ENCODE peak calls at places on chromosome 6, in seven cellular contexts. Q, R, H, E, C, V and S are unnamed samples.

GRCh38 chr6:82072771-82073170 is 174.8 kb downstream of the IBTK start:
- DNase-seq in Q (no peak), R (no peak), H (peak; percentile 79), E (no peak), C (no peak), V (no peak), S (no peak)

GRCh38 chr6:88105741-88106340 is 58.2 kb downstream of the SPACA1 start:
- DNase-seq in Q (no peak), R (no peak), H (no peak), E (no peak), C (no peak), V (no peak), S (no peak)

GRCh38 chr6:100549406-100550167 is 84.9 kb upstream of the SIM1 start:
- DNase-seq in Q (no peak), R (no peak), H (peak; percentile 87), E (no peak), C (no peak), V (no peak), S (no peak)

GRCh38 chr6:25057121-25057520 is 121.4 kb upstream of the RIPOR2 start:
- DNase-seq in Q (no peak), R (no peak), H (no peak), E (no peak), C (no peak), V (no peak), S (no peak)

GRCh38 chr6:157610451-157610999 is 212.5 kb upstream of the SNX9 start:
- DNase-seq in Q (no peak), R (no peak), H (no peak), E (no peak), C (no peak), V (no peak), S (no peak)

GRCh38 chr6:36839819-36840379 is 655 bp upstream of the CPNE5 start:
- DNase-seq in Q (peak; percentile 38), R (peak; percentile 54), H (no peak), E (no peak), C (no peak), V (no peak), S (peak; percentile 59)

GRCh38 chr6:114033606-114034005 is 62.7 kb upstream of the HDAC2 start:
- DNase-seq in Q (no peak), R (no peak), H (no peak), E (no peak), C (no peak), V (no peak), S (no peak)

GRCh38 chr6:109791301-109791700 is 100.2 kb downstream of the FIG4 start:
- DNase-seq in Q (no peak), R (no peak), H (peak; percentile 33), E (no peak), C (no peak), V (peak; percentile 54), S (no peak)

GRCh38 chr6:105859441-105859840 is 226.7 kb upstream of the PRDM1 start:
- DNase-seq in Q (no peak), R (no peak), H (no peak), E (no peak), C (no peak), V (no peak), S (no peak)

GRCh38 chr6:21885532-21886089 is 292.1 kb downstream of the SOX4 start:
- DNase-seq in Q (peak; percentile 15), R (peak; percentile 60), H (peak; percentile 85), E (no peak), C (peak; percentile 65), V (peak; percentile 18), S (peak; percentile 64)

GRCh38 chr6:148952147-148953041 is 205.6 kb downstream of the UST start:
- DNase-seq in Q (no peak), R (no peak), H (peak; percentile 65), E (no peak), C (no peak), V (no peak), S (no peak)

GRCh38 chr6:46421939-46422338 is 69.3 kb downstream of the RCAN2 start:
- DNase-seq in Q (no peak), R (no peak), H (no peak), E (no peak), C (no peak), V (no peak), S (no peak)

GRCh38 chr6:54876365-54876764 is 29.8 kb downstream of the FAM83B start:
- DNase-seq in Q (no peak), R (no peak), H (no peak), E (no peak), C (no peak), V (no peak), S (no peak)

GRCh38 chr6:113862112-113862511 is 5.0 kb downstream of the MARCKS start:
- DNase-seq in Q (no peak), R (no peak), H (no peak), E (no peak), C (no peak), V (no peak), S (no peak)

GRCh38 chr6:6749791-6750434 is 161.4 kb downstream of the LY86 start:
- DNase-seq in Q (peak; percentile 92), R (peak; percentile 83), H (peak; percentile 97), E (no peak), C (peak; percentile 63), V (peak; percentile 84), S (no peak)

GRCh38 chr6:14711056-14711703 is 534.7 kb upstream of the JARID2 start:
- DNase-seq in Q (peak; percentile 61), R (no peak), H (peak; percentile 98), E (no peak), C (no peak), V (peak; percentile 71), S (no peak)

GRCh38 chr6:7243188-7243942 is 69.6 kb downstream of the SSR1 start:
- DNase-seq in Q (peak; percentile 65), R (no peak), H (peak; percentile 64), E (no peak), C (peak; percentile 36), V (peak; percentile 65), S (no peak)

DNA sequence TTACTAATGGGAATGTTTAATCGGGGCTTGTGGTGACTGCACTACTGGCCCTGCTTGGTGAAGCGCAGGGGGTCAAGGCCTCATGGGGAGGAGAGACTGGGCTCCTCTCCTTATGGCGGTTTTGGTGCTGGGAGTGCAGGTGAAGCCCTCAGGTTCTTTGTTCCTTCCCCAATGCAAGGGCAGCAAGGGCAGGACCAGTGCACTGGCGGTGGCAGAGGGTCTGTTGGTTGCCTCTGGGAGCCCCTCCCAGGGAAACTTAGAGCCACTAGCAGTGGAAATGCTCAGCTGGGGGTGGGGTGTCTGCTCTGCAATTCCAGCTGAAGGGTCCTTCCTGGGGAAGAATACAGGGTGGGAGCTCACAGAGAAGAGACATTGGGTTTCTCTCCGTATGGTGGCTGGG is 66.5 kb downstream of the KLHL32 start:
- DNase-seq in Q (no peak), R (no peak), H (no peak), E (no peak), C (no peak), V (no peak), S (no peak)
- TF ChIP-seq POLR2A in Q (no peak), R (no peak), H (no peak), E (no peak), C (no peak), V (no peak), S (no peak)

DNA sequence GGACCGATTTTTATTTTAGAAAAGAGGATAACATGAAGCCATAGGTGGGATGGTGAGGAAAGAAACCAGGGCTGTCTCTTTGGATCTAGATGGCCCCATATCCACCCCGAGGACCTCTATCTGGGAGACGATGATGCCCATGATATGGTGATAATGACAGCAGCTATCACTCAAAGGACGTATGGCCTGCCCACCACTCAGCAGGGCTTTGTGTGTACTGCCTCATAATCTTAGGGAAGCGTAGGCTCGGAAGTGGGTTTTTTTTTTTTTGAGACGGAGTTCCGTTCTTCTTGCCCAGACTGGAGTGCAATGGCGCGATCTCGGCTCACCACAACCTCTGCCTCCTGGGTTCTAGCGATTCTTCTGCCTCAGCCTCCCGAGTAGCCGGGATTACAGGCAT is 8.2 kb upstream of the TAF8 start:
- DNase-seq in Q (no peak), R (no peak), H (no peak), E (no peak), C (no peak), V (no peak), S (no peak)
- H3K4me1 ChIP-seq in Q (peaks cover 45% of the 10 kb centered on the region), R (peaks cover 2% of the 10 kb centered on the region), H (peaks cover 18% of the 10 kb centered on the region), E (peaks cover 83% of the 10 kb centered on the region), C (peaks cover 6% of the 10 kb centered on the region), V (peaks cover 57% of the 10 kb centered on the region), S (peaks cover 32% of the 10 kb centered on the region)

GRCh38 chr6:31947070-31947675 is 1.3 kb downstream of the CFB start:
- DNase-seq in Q (no peak), R (no peak), H (no peak), E (no peak), C (no peak), V (no peak), S (no peak)

GRCh38 chr6:31945154-31945506 is 765 bp upstream of the CFB start:
- DNase-seq in Q (no peak), R (no peak), H (no peak), E (no peak), C (no peak), V (no peak), S (no peak)

GRCh38 chr6:31943742-31944141 is 2.2 kb upstream of the CFB start:
- DNase-seq in Q (no peak), R (no peak), H (no peak), E (no peak), C (no peak), V (no peak), S (no peak)

GRCh38 chr6:31946370-31946885 is 533 bp downstream of the CFB start:
- DNase-seq in Q (no peak), R (no peak), H (no peak), E (no peak), C (no peak), V (no peak), S (no peak)

DNA sequence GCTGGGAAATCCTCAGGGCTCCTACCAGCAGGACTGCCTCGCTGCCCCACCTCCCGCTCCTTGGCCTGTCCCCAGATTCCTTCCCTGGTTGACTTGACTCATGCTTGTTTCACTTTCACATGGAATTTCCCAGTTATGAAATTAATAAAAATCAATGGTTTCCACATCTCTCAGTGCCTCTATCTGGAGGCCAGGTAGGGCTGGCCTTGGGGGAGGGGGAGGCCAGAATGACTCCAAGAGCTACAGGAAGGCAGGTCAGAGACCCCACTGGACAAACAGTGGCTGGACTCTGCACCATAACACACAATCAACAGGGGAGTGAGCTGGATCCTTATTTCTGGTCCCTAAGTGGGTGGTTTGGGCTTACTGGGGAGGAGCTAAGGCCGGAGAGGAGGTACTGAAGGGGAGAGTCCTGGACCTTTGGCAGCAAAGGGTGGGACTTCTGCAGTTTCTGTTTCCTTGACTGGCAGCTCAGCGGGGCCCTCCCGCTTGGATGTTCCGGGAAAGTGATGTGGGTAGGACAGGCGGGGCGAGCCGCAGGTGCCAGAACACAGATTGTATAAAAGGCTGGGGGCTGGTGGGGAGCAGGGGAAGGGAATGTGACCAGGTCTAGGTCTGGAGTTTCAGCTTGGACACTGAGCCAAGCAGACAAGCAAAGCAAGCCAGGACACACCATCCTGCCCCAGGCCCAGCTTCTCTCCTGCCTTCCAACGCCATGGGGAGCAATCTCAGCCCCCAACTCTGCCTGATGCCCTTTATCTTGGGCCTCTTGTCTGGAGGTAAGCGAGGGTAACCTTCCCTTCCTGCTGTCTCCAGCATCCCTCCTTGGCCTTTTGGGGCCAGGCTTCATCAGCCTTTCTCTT is at the start of gene CFB:
- DNase-seq in Q (peak; percentile 95), R (peak; percentile 82), H (peak; percentile 86), E (peak; percentile 96), C (peak; percentile 81), V (peak; percentile 77), S (no peak)
- TF ChIP-seq POLR2A in Q (no peak), R (no peak), H (no peak), E (no peak), C (no peak), V (no peak), S (no peak)

DNA sequence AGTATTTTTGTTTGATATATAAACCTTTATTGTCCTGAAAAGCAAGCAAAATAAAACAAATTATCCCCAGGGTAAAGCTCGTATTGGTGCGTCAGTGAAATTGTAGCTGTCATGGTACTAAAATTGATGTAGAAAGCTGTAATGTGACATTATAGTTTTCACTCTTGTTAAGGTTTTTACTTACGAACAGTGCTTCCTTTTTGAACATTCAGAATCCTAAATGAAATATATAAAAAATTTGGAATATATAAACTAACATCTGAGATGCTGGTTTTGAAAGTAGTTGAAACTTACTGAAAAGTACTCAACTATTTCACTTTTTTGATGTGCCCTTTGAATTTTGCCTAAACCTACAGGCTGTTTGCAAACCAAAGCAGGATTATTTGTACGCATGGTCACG is 42.2 kb downstream of the DUSP22 start:
- DNase-seq in Q (no peak), R (no peak), H (no peak), E (no peak), C (no peak), V (no peak), S (no peak)
- H3K4me1 ChIP-seq in Q (peaks cover 12% of the 10 kb centered on the region), R (no peaks in the 10 kb centered on the region), H (no peaks in the 10 kb centered on the region), E (peaks cover 12% of the 10 kb centered on the region), C (no peaks in the 10 kb centered on the region), V (no peaks in the 10 kb centered on the region), S (peaks cover 22% of the 10 kb centered on the region)